ENCODE peak calls at places on chromosome 4, in nine cellular contexts. C, J, F, P, E, D, Y, X and Q are unnamed samples.

GRCh38 chr4:88828846-88829245 is 131.2 kb upstream of the NAP1L5 start:
- DNase-seq in Y (no peak), F (no peak), P (no peak), D (no peak), J (no peak), E (no peak), X (no peak), C (no peak), Q (no peak)

GRCh38 chr4:9938933-9939332 is 82.4 kb downstream of the SLC2A9 start:
- DNase-seq in X (no peak), F (no peak), Y (no peak), D (no peak), P (no peak), E (no peak), J (no peak), C (no peak), Q (no peak)

GRCh38 chr4:162075691-162076090 is 88.1 kb downstream of the FSTL5 start:
- DNase-seq in J (no peak), F (no peak), C (no peak), Y (no peak), X (no peak), P (no peak), E (no peak), D (no peak), Q (no peak)

GRCh38 chr4:81454498-81454897 is 17.2 kb downstream of the RASGEF1B start:
- DNase-seq in X (no peak), C (no peak), Y (no peak), P (no peak), J (no peak), F (no peak), E (no peak), D (no peak), Q (no peak)

GRCh38 chr4:42359686-42360085 is 37.6 kb upstream of the SHISA3 start:
- DNase-seq in J (no peak), F (peak; percentile 46), P (no peak), C (no peak), X (no peak), D (no peak), E (no peak), Y (no peak), Q (peak; percentile 6)

GRCh38 chr4:116705466-116705865 is 379.9 kb downstream of the TRAM1L1 start:
- DNase-seq in C (no peak), X (no peak), P (peak; percentile 19), J (no peak), F (no peak), E (peak; percentile 46), Y (no peak), D (no peak), Q (no peak)

GRCh38 chr4:16123356-16124084 is 39.7 kb upstream of the PROM1 start:
- DNase-seq in P (no peak), D (peak; percentile 49), X (no peak), J (no peak), Y (no peak), F (no peak), C (no peak), E (no peak), Q (no peak)

GRCh38 chr4:98687876-98688275 is 29.5 kb upstream of the TSPAN5 start:
- DNase-seq in X (no peak), D (no peak), C (no peak), J (no peak), F (no peak), P (no peak), Y (no peak), E (no peak), Q (no peak)

GRCh38 chr4:54228563-54229501 is at the start of gene PDGFRA:
- DNase-seq in C (no peak), E (no peak), D (peak; percentile 45), X (peak; percentile 85), J (no peak), P (no peak), F (no peak), Y (no peak), Q (peak; percentile 96)

GRCh38 chr4:75009138-75009537 is 76.2 kb downstream of the PARM1 start:
- DNase-seq in J (no peak), P (no peak), D (no peak), X (no peak), E (no peak), F (no peak), Y (no peak), C (no peak), Q (no peak)

GRCh38 chr4:94408549-94409374 is 43.0 kb upstream of the PDLIM5 start:
- DNase-seq in P (no peak), X (no peak), E (no peak), C (no peak), D (no peak), Y (no peak), F (no peak), J (no peak), Q (no peak)

GRCh38 chr4:137307806-137308205 is 224.5 kb downstream of the PCDH18 start:
- DNase-seq in X (peak; percentile 58), C (no peak), F (no peak), E (no peak), D (no peak), P (no peak), J (no peak), Y (no peak), Q (no peak)

GRCh38 chr4:107666134-107666533 is 53.9 kb downstream of the PAPSS1 start:
- DNase-seq in X (no peak), F (peak; percentile 57), P (no peak), J (peak; percentile 5), C (no peak), Y (no peak), D (peak; percentile 10), E (no peak), Q (peak; percentile 18)

GRCh38 chr4:168811793-168812651 is 198.0 kb downstream of the CBR4 start:
- DNase-seq in E (no peak), X (no peak), J (no peak), F (peak; percentile 59), Y (no peak), C (no peak), D (no peak), P (no peak), Q (no peak)

GRCh38 chr4:13313856-13314255 is 170.3 kb downstream of the RAB28 start:
- DNase-seq in F (no peak), C (no peak), E (no peak), D (no peak), Y (no peak), X (no peak), J (no peak), P (no peak), Q (no peak)

GRCh38 chr4:152820073-152820472 is 40.3 kb downstream of the ARFIP1 start:
- DNase-seq in F (no peak), J (no peak), X (no peak), P (no peak), C (no peak), E (no peak), Y (no peak), D (no peak), Q (no peak)

GRCh38 chr4:152819026-152819645 is 39.4 kb downstream of the ARFIP1 start:
- DNase-seq in Y (no peak), X (no peak), P (no peak), C (no peak), E (no peak), F (no peak), D (no peak), J (no peak), Q (no peak)

GRCh38 chr4:152815078-152815477 is 35.3 kb downstream of the ARFIP1 start:
- DNase-seq in P (no peak), D (no peak), F (no peak), E (no peak), C (no peak), Y (no peak), J (no peak), X (no peak), Q (no peak)

GRCh38 chr4:152822323-152822722 is 42.6 kb downstream of the ARFIP1 start:
- DNase-seq in Y (no peak), E (no peak), C (no peak), D (no peak), P (no peak), J (no peak), F (no peak), X (no peak), Q (no peak)

DNA sequence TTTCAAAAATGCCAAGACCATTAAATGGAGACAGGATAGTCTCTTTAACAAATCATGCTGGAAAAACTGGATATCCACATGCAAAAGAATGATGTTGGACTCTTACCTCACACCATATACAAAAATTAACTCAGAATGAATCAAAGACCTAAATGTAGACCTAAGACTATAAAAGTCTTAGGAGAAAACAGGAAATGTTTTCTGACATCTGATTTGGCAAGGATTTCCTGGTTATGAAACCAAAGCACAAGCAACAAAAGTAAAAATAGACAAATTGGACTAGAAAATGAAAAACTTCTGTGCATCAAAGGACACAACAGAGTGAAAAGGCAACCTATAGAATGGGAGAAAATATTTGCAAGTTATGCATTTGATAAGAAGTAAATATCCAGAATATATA is 37.6 kb downstream of the ARFIP1 start:
- DNase-seq in P (no peak), C (no peak), X (no peak), E (no peak), Y (no peak), F (peak; percentile 49), D (no peak), J (no peak), Q (no peak)
- H3K9me3 ChIP-seq in P (no peaks in the 10 kb centered on the region), C (no peaks in the 10 kb centered on the region), X (no peaks in the 10 kb centered on the region), E (no peaks in the 10 kb centered on the region), Y (no peaks in the 10 kb centered on the region), F (no peaks in the 10 kb centered on the region), D (peaks cover 5% of the 10 kb centered on the region), J (peaks cover 9% of the 10 kb centered on the region), Q (peaks cover 7% of the 10 kb centered on the region)

DNA sequence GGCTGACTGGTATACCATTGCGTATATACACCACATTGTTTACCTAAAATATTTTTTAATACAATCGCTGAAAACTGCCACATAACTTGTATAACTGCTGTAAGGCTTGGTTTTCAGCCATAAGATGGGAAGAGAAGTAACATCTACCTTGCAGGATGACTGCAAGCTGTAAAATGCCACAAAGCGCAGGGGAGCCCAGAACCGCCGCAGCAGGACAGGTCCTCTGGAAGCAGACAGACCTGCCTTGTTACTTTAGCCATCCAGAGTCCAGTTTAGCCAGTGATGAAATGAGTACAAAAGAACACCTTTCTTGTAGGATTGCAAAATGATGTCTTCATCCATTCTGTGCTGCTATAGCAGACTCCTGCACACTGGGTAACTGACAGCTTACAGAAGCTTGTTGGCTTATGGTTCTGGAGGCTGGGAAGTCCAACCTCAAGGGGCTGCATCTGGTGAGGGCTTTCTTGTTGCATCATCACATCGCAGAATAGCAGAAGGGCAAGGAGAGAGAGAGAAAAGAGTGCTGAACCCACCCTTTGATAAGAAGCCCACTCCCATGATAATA is 4.1 kb upstream of the CTBP1 start:
- DNase-seq in F (no peak), X (no peak), P (no peak), J (no peak), E (no peak), Y (no peak), C (no peak), D (no peak), Q (no peak)
- H3K4me3 ChIP-seq in F (no peak overlapping the region), X (no peak overlapping the region), P (no peak overlapping the region), J (no peak overlapping the region), E (no peak overlapping the region), Y (no peak overlapping the region), C (no peak overlapping the region), D (no peak overlapping the region), Q (no peak overlapping the region)

GRCh38 chr4:12146349-12146748 is 717.7 kb upstream of the HS3ST1 start:
- DNase-seq in J (no peak), D (peak; percentile 43), F (peak; percentile 6), C (no peak), E (no peak), P (no peak), Y (no peak), X (no peak), Q (no peak)
- H3K9me3 ChIP-seq in J (no peaks in the 10 kb centered on the region), D (no peaks in the 10 kb centered on the region), F (no peaks in the 10 kb centered on the region), C (no peaks in the 10 kb centered on the region), E (no peaks in the 10 kb centered on the region), P (no peaks in the 10 kb centered on the region), Y (no peaks in the 10 kb centered on the region), X (no peaks in the 10 kb centered on the region), Q (peaks cover 6% of the 10 kb centered on the region)

GRCh38 chr4:153204247-153205027 is at the start of gene TRIM2:
- DNase-seq in E (no peak), J (no peak), D (peak; percentile 80), X (peak; percentile 73), Y (no peak), F (peak; percentile 67), P (peak; percentile 85), C (no peak), Q (no peak)
- H3K4me3 ChIP-seq in E (no peak within 1 kb of the TSS), J (no peak within 1 kb of the TSS), D (peak within 1 kb of the TSS; percentile 32), X (peak within 1 kb of the TSS; percentile 42), Y (no peak within 1 kb of the TSS), F (no peak within 1 kb of the TSS), P (peak within 1 kb of the TSS; percentile 33), C (peak within 1 kb of the TSS; percentile 55), Q (peak within 1 kb of the TSS; percentile 48)